ENCODE peak calls at places on chromosomes 6 and 20, in nine cellular contexts. One of them, this sample, is unnamed.

GRCh38 chr20:4134355-4134834 is 119.0 kb upstream of the RNF24 start:
- DNase-seq in stimulated activated CD4-positive, alpha-beta T cell treated with anti-CD3 and anti-CD28 coated beads, Interleukin-1b, Interleukin-23, amount 100 ng/mL, for 1 hour: no peak
- DNase-seq in CD4-positive, CD25-positive, alpha-beta regulatory T cell: no peak
- DNase-seq in IMR-90: no peak
- DNase-seq in EH: no peak
- DNase-seq in fibroblast of the aortic adventitia: no peak
- DNase-seq in ELF-1: no peak
- DNase-seq in stimulated activated naive CD8-positive, alpha-beta T cell treated with anti-CD3 and anti-CD28 coated beads, Interleukin-15, Interleukin-2, amounts not matched to agents 100 U/mL and 50 U/mL, for 24 hours: no peak
- DNase-seq in right cardiac atrium: no peak
- DNase-seq in this sample: no peak

GRCh38 chr6:146246028-146246427 is 217.2 kb downstream of the GRM1 start:
- DNase-seq in stimulated activated CD4-positive, alpha-beta T cell treated with anti-CD3 and anti-CD28 coated beads, Interleukin-1b, Interleukin-23, amount 100 ng/mL, for 1 hour: no peak
- DNase-seq in CD4-positive, CD25-positive, alpha-beta regulatory T cell: no peak
- DNase-seq in IMR-90: no peak
- DNase-seq in EH: no peak
- DNase-seq in fibroblast of the aortic adventitia: no peak
- DNase-seq in ELF-1: no peak
- DNase-seq in stimulated activated naive CD8-positive, alpha-beta T cell treated with anti-CD3 and anti-CD28 coated beads, Interleukin-15, Interleukin-2, amounts not matched to agents 100 U/mL and 50 U/mL, for 24 hours: no peak
- DNase-seq in right cardiac atrium: no peak
- DNase-seq in this sample: no peak

GRCh38 chr6:17013701-17014100 is 88.1 kb upstream of the STMND1 start:
- DNase-seq in stimulated activated CD4-positive, alpha-beta T cell treated with anti-CD3 and anti-CD28 coated beads, Interleukin-1b, Interleukin-23, amount 100 ng/mL, for 1 hour: no peak
- DNase-seq in CD4-positive, CD25-positive, alpha-beta regulatory T cell: no peak
- DNase-seq in IMR-90: peak
- DNase-seq in EH: peak
- DNase-seq in fibroblast of the aortic adventitia: peak
- DNase-seq in ELF-1: no peak
- DNase-seq in stimulated activated naive CD8-positive, alpha-beta T cell treated with anti-CD3 and anti-CD28 coated beads, Interleukin-15, Interleukin-2, amounts not matched to agents 100 U/mL and 50 U/mL, for 24 hours: no peak
- DNase-seq in right cardiac atrium: no peak
- DNase-seq in this sample: peak

GRCh38 chr6:11761744-11762620 is 16.6 kb downstream of the ADTRP start:
- DNase-seq in stimulated activated CD4-positive, alpha-beta T cell treated with anti-CD3 and anti-CD28 coated beads, Interleukin-1b, Interleukin-23, amount 100 ng/mL, for 1 hour: no peak
- DNase-seq in CD4-positive, CD25-positive, alpha-beta regulatory T cell: no peak
- DNase-seq in IMR-90: no peak
- DNase-seq in EH: no peak
- DNase-seq in fibroblast of the aortic adventitia: no peak
- DNase-seq in ELF-1: no peak
- DNase-seq in stimulated activated naive CD8-positive, alpha-beta T cell treated with anti-CD3 and anti-CD28 coated beads, Interleukin-15, Interleukin-2, amounts not matched to agents 100 U/mL and 50 U/mL, for 24 hours: no peak
- DNase-seq in right cardiac atrium: no peak
- DNase-seq in this sample: no peak

GRCh38 chr20:50189681-50190250 is 864 bp upstream of the CEBPB start:
- DNase-seq in stimulated activated CD4-positive, alpha-beta T cell treated with anti-CD3 and anti-CD28 coated beads, Interleukin-1b, Interleukin-23, amount 100 ng/mL, for 1 hour: no peak
- DNase-seq in CD4-positive, CD25-positive, alpha-beta regulatory T cell: no peak
- DNase-seq in IMR-90: no peak
- DNase-seq in EH: no peak
- DNase-seq in fibroblast of the aortic adventitia: no peak
- DNase-seq in ELF-1: no peak
- DNase-seq in stimulated activated naive CD8-positive, alpha-beta T cell treated with anti-CD3 and anti-CD28 coated beads, Interleukin-15, Interleukin-2, amounts not matched to agents 100 U/mL and 50 U/mL, for 24 hours: peak
- DNase-seq in right cardiac atrium: peak
- DNase-seq in this sample: no peak

GRCh38 chr20:32482251-32483220 is 102.6 kb downstream of the NOL4L start:
- DNase-seq in stimulated activated CD4-positive, alpha-beta T cell treated with anti-CD3 and anti-CD28 coated beads, Interleukin-1b, Interleukin-23, amount 100 ng/mL, for 1 hour: no peak
- DNase-seq in CD4-positive, CD25-positive, alpha-beta regulatory T cell: peak
- DNase-seq in IMR-90: no peak
- DNase-seq in EH: peak
- DNase-seq in fibroblast of the aortic adventitia: no peak
- DNase-seq in ELF-1: peak
- DNase-seq in stimulated activated naive CD8-positive, alpha-beta T cell treated with anti-CD3 and anti-CD28 coated beads, Interleukin-15, Interleukin-2, amounts not matched to agents 100 U/mL and 50 U/mL, for 24 hours: peak
- DNase-seq in right cardiac atrium: no peak
- DNase-seq in this sample: no peak

GRCh38 chr6:141203902-141204575 is 928.7 kb upstream of the GJE1 start:
- DNase-seq in stimulated activated CD4-positive, alpha-beta T cell treated with anti-CD3 and anti-CD28 coated beads, Interleukin-1b, Interleukin-23, amount 100 ng/mL, for 1 hour: no peak
- DNase-seq in CD4-positive, CD25-positive, alpha-beta regulatory T cell: no peak
- DNase-seq in IMR-90: peak
- DNase-seq in EH: peak
- DNase-seq in fibroblast of the aortic adventitia: peak
- DNase-seq in ELF-1: no peak
- DNase-seq in stimulated activated naive CD8-positive, alpha-beta T cell treated with anti-CD3 and anti-CD28 coated beads, Interleukin-15, Interleukin-2, amounts not matched to agents 100 U/mL and 50 U/mL, for 24 hours: no peak
- DNase-seq in right cardiac atrium: no peak
- DNase-seq in this sample: peak

GRCh38 chr20:57680131-57680716 is 29.6 kb downstream of the PMEPA1 start:
- DNase-seq in stimulated activated CD4-positive, alpha-beta T cell treated with anti-CD3 and anti-CD28 coated beads, Interleukin-1b, Interleukin-23, amount 100 ng/mL, for 1 hour: no peak
- DNase-seq in CD4-positive, CD25-positive, alpha-beta regulatory T cell: no peak
- DNase-seq in IMR-90: no peak
- DNase-seq in EH: no peak
- DNase-seq in fibroblast of the aortic adventitia: no peak
- DNase-seq in ELF-1: no peak
- DNase-seq in stimulated activated naive CD8-positive, alpha-beta T cell treated with anti-CD3 and anti-CD28 coated beads, Interleukin-15, Interleukin-2, amounts not matched to agents 100 U/mL and 50 U/mL, for 24 hours: peak
- DNase-seq in right cardiac atrium: no peak
- DNase-seq in this sample: peak

GRCh38 chr20:44203161-44203560 is 7.4 kb downstream of the OSER1 start:
- DNase-seq in stimulated activated CD4-positive, alpha-beta T cell treated with anti-CD3 and anti-CD28 coated beads, Interleukin-1b, Interleukin-23, amount 100 ng/mL, for 1 hour: no peak
- DNase-seq in CD4-positive, CD25-positive, alpha-beta regulatory T cell: no peak
- DNase-seq in IMR-90: peak
- DNase-seq in EH: peak
- DNase-seq in fibroblast of the aortic adventitia: peak
- DNase-seq in ELF-1: no peak
- DNase-seq in stimulated activated naive CD8-positive, alpha-beta T cell treated with anti-CD3 and anti-CD28 coated beads, Interleukin-15, Interleukin-2, amounts not matched to agents 100 U/mL and 50 U/mL, for 24 hours: no peak
- DNase-seq in right cardiac atrium: no peak
- DNase-seq in this sample: peak

GRCh38 chr6:15462717-15463525 is 199.9 kb downstream of the DTNBP1 start:
- DNase-seq in stimulated activated CD4-positive, alpha-beta T cell treated with anti-CD3 and anti-CD28 coated beads, Interleukin-1b, Interleukin-23, amount 100 ng/mL, for 1 hour: no peak
- DNase-seq in CD4-positive, CD25-positive, alpha-beta regulatory T cell: no peak
- DNase-seq in IMR-90: peak
- DNase-seq in EH: peak
- DNase-seq in fibroblast of the aortic adventitia: peak
- DNase-seq in ELF-1: no peak
- DNase-seq in stimulated activated naive CD8-positive, alpha-beta T cell treated with anti-CD3 and anti-CD28 coated beads, Interleukin-15, Interleukin-2, amounts not matched to agents 100 U/mL and 50 U/mL, for 24 hours: no peak
- DNase-seq in right cardiac atrium: no peak
- DNase-seq in this sample: peak

GRCh38 chr6:46690126-46690525 is 2.4 kb downstream of the TDRD6 start:
- DNase-seq in stimulated activated CD4-positive, alpha-beta T cell treated with anti-CD3 and anti-CD28 coated beads, Interleukin-1b, Interleukin-23, amount 100 ng/mL, for 1 hour: no peak
- DNase-seq in CD4-positive, CD25-positive, alpha-beta regulatory T cell: no peak
- DNase-seq in IMR-90: no peak
- DNase-seq in EH: no peak
- DNase-seq in fibroblast of the aortic adventitia: no peak
- DNase-seq in ELF-1: no peak
- DNase-seq in stimulated activated naive CD8-positive, alpha-beta T cell treated with anti-CD3 and anti-CD28 coated beads, Interleukin-15, Interleukin-2, amounts not matched to agents 100 U/mL and 50 U/mL, for 24 hours: no peak
- DNase-seq in right cardiac atrium: no peak
- DNase-seq in this sample: no peak

GRCh38 chr20:44805991-44806729 is 4.2 kb downstream of the RIMS4 start:
- DNase-seq in stimulated activated CD4-positive, alpha-beta T cell treated with anti-CD3 and anti-CD28 coated beads, Interleukin-1b, Interleukin-23, amount 100 ng/mL, for 1 hour: no peak
- DNase-seq in CD4-positive, CD25-positive, alpha-beta regulatory T cell: no peak
- DNase-seq in IMR-90: peak
- DNase-seq in EH: peak
- DNase-seq in fibroblast of the aortic adventitia: peak
- DNase-seq in ELF-1: peak
- DNase-seq in stimulated activated naive CD8-positive, alpha-beta T cell treated with anti-CD3 and anti-CD28 coated beads, Interleukin-15, Interleukin-2, amounts not matched to agents 100 U/mL and 50 U/mL, for 24 hours: no peak
- DNase-seq in right cardiac atrium: peak
- DNase-seq in this sample: peak

GRCh38 chr6:48486876-48487275 is 375.9 kb upstream of the PTCHD4 start:
- DNase-seq in stimulated activated CD4-positive, alpha-beta T cell treated with anti-CD3 and anti-CD28 coated beads, Interleukin-1b, Interleukin-23, amount 100 ng/mL, for 1 hour: no peak
- DNase-seq in CD4-positive, CD25-positive, alpha-beta regulatory T cell: no peak
- DNase-seq in IMR-90: no peak
- DNase-seq in EH: no peak
- DNase-seq in fibroblast of the aortic adventitia: peak
- DNase-seq in ELF-1: no peak
- DNase-seq in stimulated activated naive CD8-positive, alpha-beta T cell treated with anti-CD3 and anti-CD28 coated beads, Interleukin-15, Interleukin-2, amounts not matched to agents 100 U/mL and 50 U/mL, for 24 hours: no peak
- DNase-seq in right cardiac atrium: no peak
- DNase-seq in this sample: no peak

GRCh38 chr6:21986703-21987102 is 310.1 kb downstream of the PRL start:
- DNase-seq in stimulated activated CD4-positive, alpha-beta T cell treated with anti-CD3 and anti-CD28 coated beads, Interleukin-1b, Interleukin-23, amount 100 ng/mL, for 1 hour: no peak
- DNase-seq in CD4-positive, CD25-positive, alpha-beta regulatory T cell: no peak
- DNase-seq in IMR-90: no peak
- DNase-seq in EH: no peak
- DNase-seq in fibroblast of the aortic adventitia: no peak
- DNase-seq in ELF-1: no peak
- DNase-seq in stimulated activated naive CD8-positive, alpha-beta T cell treated with anti-CD3 and anti-CD28 coated beads, Interleukin-15, Interleukin-2, amounts not matched to agents 100 U/mL and 50 U/mL, for 24 hours: no peak
- DNase-seq in right cardiac atrium: no peak
- DNase-seq in this sample: no peak

GRCh38 chr6:123306334-123306733 is 310.3 kb downstream of the CLVS2 start:
- DNase-seq in stimulated activated CD4-positive, alpha-beta T cell treated with anti-CD3 and anti-CD28 coated beads, Interleukin-1b, Interleukin-23, amount 100 ng/mL, for 1 hour: no peak
- DNase-seq in CD4-positive, CD25-positive, alpha-beta regulatory T cell: no peak
- DNase-seq in IMR-90: no peak
- DNase-seq in EH: no peak
- DNase-seq in fibroblast of the aortic adventitia: no peak
- DNase-seq in ELF-1: peak
- DNase-seq in stimulated activated naive CD8-positive, alpha-beta T cell treated with anti-CD3 and anti-CD28 coated beads, Interleukin-15, Interleukin-2, amounts not matched to agents 100 U/mL and 50 U/mL, for 24 hours: no peak
- DNase-seq in right cardiac atrium: no peak
- DNase-seq in this sample: no peak

GRCh38 chr20:20926222-20926905 is 179.8 kb downstream of the LINC00237 start:
- DNase-seq in stimulated activated CD4-positive, alpha-beta T cell treated with anti-CD3 and anti-CD28 coated beads, Interleukin-1b, Interleukin-23, amount 100 ng/mL, for 1 hour: no peak
- DNase-seq in CD4-positive, CD25-positive, alpha-beta regulatory T cell: no peak
- DNase-seq in IMR-90: no peak
- DNase-seq in EH: no peak
- DNase-seq in fibroblast of the aortic adventitia: no peak
- DNase-seq in ELF-1: no peak
- DNase-seq in stimulated activated naive CD8-positive, alpha-beta T cell treated with anti-CD3 and anti-CD28 coated beads, Interleukin-15, Interleukin-2, amounts not matched to agents 100 U/mL and 50 U/mL, for 24 hours: no peak
- DNase-seq in right cardiac atrium: no peak
- DNase-seq in this sample: no peak

GRCh38 chr6:144347447-144347758 is 62.3 kb downstream of the UTRN start:
- DNase-seq in stimulated activated CD4-positive, alpha-beta T cell treated with anti-CD3 and anti-CD28 coated beads, Interleukin-1b, Interleukin-23, amount 100 ng/mL, for 1 hour: no peak
- DNase-seq in CD4-positive, CD25-positive, alpha-beta regulatory T cell: no peak
- DNase-seq in IMR-90: no peak
- DNase-seq in EH: no peak
- DNase-seq in fibroblast of the aortic adventitia: no peak
- DNase-seq in ELF-1: no peak
- DNase-seq in stimulated activated naive CD8-positive, alpha-beta T cell treated with anti-CD3 and anti-CD28 coated beads, Interleukin-15, Interleukin-2, amounts not matched to agents 100 U/mL and 50 U/mL, for 24 hours: no peak
- DNase-seq in right cardiac atrium: no peak
- DNase-seq in this sample: no peak

GRCh38 chr6:20715135-20715806 is 181.0 kb downstream of the CDKAL1 start:
- DNase-seq in stimulated activated CD4-positive, alpha-beta T cell treated with anti-CD3 and anti-CD28 coated beads, Interleukin-1b, Interleukin-23, amount 100 ng/mL, for 1 hour: no peak
- DNase-seq in CD4-positive, CD25-positive, alpha-beta regulatory T cell: no peak
- DNase-seq in IMR-90: no peak
- DNase-seq in EH: no peak
- DNase-seq in fibroblast of the aortic adventitia: peak
- DNase-seq in ELF-1: no peak
- DNase-seq in stimulated activated naive CD8-positive, alpha-beta T cell treated with anti-CD3 and anti-CD28 coated beads, Interleukin-15, Interleukin-2, amounts not matched to agents 100 U/mL and 50 U/mL, for 24 hours: no peak
- DNase-seq in right cardiac atrium: no peak
- DNase-seq in this sample: peak

GRCh38 chr20:50140339-50140859 is 13.1 kb downstream of the PEDS1 start:
- DNase-seq in stimulated activated CD4-positive, alpha-beta T cell treated with anti-CD3 and anti-CD28 coated beads, Interleukin-1b, Interleukin-23, amount 100 ng/mL, for 1 hour: no peak
- DNase-seq in CD4-positive, CD25-positive, alpha-beta regulatory T cell: no peak
- DNase-seq in IMR-90: no peak
- DNase-seq in EH: no peak
- DNase-seq in fibroblast of the aortic adventitia: no peak
- DNase-seq in ELF-1: no peak
- DNase-seq in stimulated activated naive CD8-positive, alpha-beta T cell treated with anti-CD3 and anti-CD28 coated beads, Interleukin-15, Interleukin-2, amounts not matched to agents 100 U/mL and 50 U/mL, for 24 hours: no peak
- DNase-seq in right cardiac atrium: no peak
- DNase-seq in this sample: no peak

GRCh38 chr6:6315660-6316059 is 4.8 kb downstream of the F13A1 start:
- DNase-seq in stimulated activated CD4-positive, alpha-beta T cell treated with anti-CD3 and anti-CD28 coated beads, Interleukin-1b, Interleukin-23, amount 100 ng/mL, for 1 hour: no peak
- DNase-seq in CD4-positive, CD25-positive, alpha-beta regulatory T cell: peak
- DNase-seq in IMR-90: peak
- DNase-seq in EH: peak
- DNase-seq in fibroblast of the aortic adventitia: peak
- DNase-seq in ELF-1: peak
- DNase-seq in stimulated activated naive CD8-positive, alpha-beta T cell treated with anti-CD3 and anti-CD28 coated beads, Interleukin-15, Interleukin-2, amounts not matched to agents 100 U/mL and 50 U/mL, for 24 hours: peak
- DNase-seq in right cardiac atrium: peak
- DNase-seq in this sample: peak

GRCh38 chr6:50849016-50849748 is 30.5 kb downstream of the TFAP2B start:
- DNase-seq in stimulated activated CD4-positive, alpha-beta T cell treated with anti-CD3 and anti-CD28 coated beads, Interleukin-1b, Interleukin-23, amount 100 ng/mL, for 1 hour: no peak
- DNase-seq in CD4-positive, CD25-positive, alpha-beta regulatory T cell: no peak
- DNase-seq in IMR-90: no peak
- DNase-seq in EH: no peak
- DNase-seq in fibroblast of the aortic adventitia: no peak
- DNase-seq in ELF-1: peak
- DNase-seq in stimulated activated naive CD8-positive, alpha-beta T cell treated with anti-CD3 and anti-CD28 coated beads, Interleukin-15, Interleukin-2, amounts not matched to agents 100 U/mL and 50 U/mL, for 24 hours: no peak
- DNase-seq in right cardiac atrium: no peak
- DNase-seq in this sample: no peak

GRCh38 chr6:35328108-35328723 is 14.1 kb upstream of the PPARD start:
- DNase-seq in stimulated activated CD4-positive, alpha-beta T cell treated with anti-CD3 and anti-CD28 coated beads, Interleukin-1b, Interleukin-23, amount 100 ng/mL, for 1 hour: no peak
- DNase-seq in CD4-positive, CD25-positive, alpha-beta regulatory T cell: no peak
- DNase-seq in IMR-90: no peak
- DNase-seq in EH: no peak
- DNase-seq in fibroblast of the aortic adventitia: no peak
- DNase-seq in ELF-1: no peak
- DNase-seq in stimulated activated naive CD8-positive, alpha-beta T cell treated with anti-CD3 and anti-CD28 coated beads, Interleukin-15, Interleukin-2, amounts not matched to agents 100 U/mL and 50 U/mL, for 24 hours: no peak
- DNase-seq in right cardiac atrium: no peak
- DNase-seq in this sample: no peak

GRCh38 chr6:142510217-142510616 is 208.4 kb downstream of the ADGRG6 start:
- DNase-seq in stimulated activated CD4-positive, alpha-beta T cell treated with anti-CD3 and anti-CD28 coated beads, Interleukin-1b, Interleukin-23, amount 100 ng/mL, for 1 hour: no peak
- DNase-seq in CD4-positive, CD25-positive, alpha-beta regulatory T cell: no peak
- DNase-seq in IMR-90: no peak
- DNase-seq in EH: no peak
- DNase-seq in fibroblast of the aortic adventitia: no peak
- DNase-seq in ELF-1: no peak
- DNase-seq in stimulated activated naive CD8-positive, alpha-beta T cell treated with anti-CD3 and anti-CD28 coated beads, Interleukin-15, Interleukin-2, amounts not matched to agents 100 U/mL and 50 U/mL, for 24 hours: no peak
- DNase-seq in right cardiac atrium: no peak
- DNase-seq in this sample: no peak

GRCh38 chr6:116511424-116512131 is at the start of gene CALHM5:
- DNase-seq in stimulated activated CD4-positive, alpha-beta T cell treated with anti-CD3 and anti-CD28 coated beads, Interleukin-1b, Interleukin-23, amount 100 ng/mL, for 1 hour: no peak
- DNase-seq in CD4-positive, CD25-positive, alpha-beta regulatory T cell: no peak
- DNase-seq in IMR-90: peak
- DNase-seq in EH: peak
- DNase-seq in fibroblast of the aortic adventitia: peak
- DNase-seq in ELF-1: peak
- DNase-seq in stimulated activated naive CD8-positive, alpha-beta T cell treated with anti-CD3 and anti-CD28 coated beads, Interleukin-15, Interleukin-2, amounts not matched to agents 100 U/mL and 50 U/mL, for 24 hours: no peak
- DNase-seq in right cardiac atrium: peak
- DNase-seq in this sample: peak

GRCh38 chr20:51563597-51564332 is 21.2 kb upstream of the NFATC2 start:
- DNase-seq in stimulated activated CD4-positive, alpha-beta T cell treated with anti-CD3 and anti-CD28 coated beads, Interleukin-1b, Interleukin-23, amount 100 ng/mL, for 1 hour: no peak
- DNase-seq in CD4-positive, CD25-positive, alpha-beta regulatory T cell: no peak
- DNase-seq in IMR-90: peak
- DNase-seq in EH: peak
- DNase-seq in fibroblast of the aortic adventitia: peak
- DNase-seq in ELF-1: peak
- DNase-seq in stimulated activated naive CD8-positive, alpha-beta T cell treated with anti-CD3 and anti-CD28 coated beads, Interleukin-15, Interleukin-2, amounts not matched to agents 100 U/mL and 50 U/mL, for 24 hours: peak
- DNase-seq in right cardiac atrium: peak
- DNase-seq in this sample: peak

This sample was measured in amniotic epithelial cell.